ENCODE peak calls at places on chromosomes 13 and 19, in five cellular contexts. N is OCI-LY7; O is mammary epithelial cell; H is CD8-positive, alpha-beta T cell; P is neural progenitor cell. B is an unnamed sample.
A peak's percentile ranks its signal among the peaks of the same experiment; 100 is the strongest.

GRCh38 chr19:38386300-38386967 is 1.4 kb downstream of the GGN start:
- DNase-seq in N (no peak), O (no peak), H (no peak), P (peak; percentile 50), B (no peak)

GRCh38 chr19:49677901-49678674 is 1.0 kb downstream of the PRMT1 start:
- DNase-seq in N (peak; percentile 85), O (peak; percentile 77), H (peak; percentile 77), P (peak; percentile 95), B (peak; percentile 50)

GRCh38 chr19:2273356-2274184 is 8.4 kb downstream of the PEAK3 start:
- DNase-seq in N (peak; percentile 97), O (peak; percentile 56), H (peak; percentile 66), P (peak; percentile 95), B (peak; percentile 77)

GRCh38 chr13:30371649-30372265 is 50.5 kb upstream of the UBE2L5 start:
- DNase-seq in N (peak; percentile 100), O (peak; percentile 88), H (peak; percentile 43), P (no peak), B (no peak)

GRCh38 chr19:7869453-7869909 is 4.7 kb downstream of the PRR36 start:
- DNase-seq in N (peak; percentile 75), O (peak; percentile 67), H (peak; percentile 78), P (peak; percentile 72), B (peak; percentile 75)

GRCh38 chr13:38421590-38422560 is 72.2 kb downstream of the UFM1 start:
- DNase-seq in N (no peak), O (peak; percentile 46), H (no peak), P (no peak), B (no peak)

GRCh38 chr13:48579167-48579918 is 46.5 kb upstream of the RCBTB2 start:
- DNase-seq in N (peak; percentile 88), O (peak; percentile 54), H (no peak), P (no peak), B (no peak)

GRCh38 chr13:68982961-68983619 is 1124.5 kb upstream of the ATXN8OS start:
- DNase-seq in N (no peak), O (no peak), H (no peak), P (no peak), B (peak; percentile 24)

GRCh38 chr19:40388486-40388885 is 1.5 kb downstream of the HIPK4 start:
- DNase-seq in N (no peak), O (no peak), H (no peak), P (no peak), B (no peak)

GRCh38 chr13:105642511-105642958 is 892.9 kb downstream of the EFNB2 start:
- DNase-seq in N (no peak), O (no peak), H (no peak), P (no peak), B (no peak)

GRCh38 chr19:7706662-7707454 is 4.9 kb upstream of the FCER2 start:
- DNase-seq in N (peak; percentile 25), O (no peak), H (no peak), P (no peak), B (no peak)

GRCh38 chr13:101341464-101341863 is 74.8 kb downstream of the NALCN start:
- DNase-seq in N (no peak), O (no peak), H (no peak), P (no peak), B (no peak)

GRCh38 chr13:40688781-40689180 is 22.3 kb upstream of the FOXO1 start:
- DNase-seq in N (no peak), O (no peak), H (no peak), P (no peak), B (no peak)

GRCh38 chr13:95463516-95463915 is 89.0 kb upstream of the CLDN10 start:
- DNase-seq in N (no peak), O (peak; percentile 12), H (no peak), P (no peak), B (no peak)

DNA sequence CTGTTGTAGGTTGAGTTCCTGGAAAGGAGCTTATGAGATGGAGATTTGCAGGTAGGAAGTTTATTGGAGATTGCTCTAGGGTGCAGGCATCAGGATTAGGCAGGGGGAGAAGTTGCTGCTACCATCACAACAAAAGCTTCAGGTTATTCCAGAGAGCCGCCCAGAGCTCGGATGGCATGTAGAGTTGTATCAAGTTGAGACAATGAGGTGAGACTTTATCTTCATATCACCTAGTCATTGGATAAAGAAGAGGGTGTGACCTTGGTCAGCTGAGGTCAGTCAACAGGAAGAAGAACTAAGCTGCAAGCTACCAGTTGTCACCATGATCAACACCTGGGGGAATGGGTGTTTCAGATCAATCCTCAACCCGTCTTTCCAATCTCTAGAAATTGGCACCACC is 342.0 kb downstream of the RFC3 start:
- DNase-seq in N (no peak), O (no peak), H (no peak), P (no peak), B (no peak)
- H3K27ac ChIP-seq in N (no peak overlapping the region), O (no peak overlapping the region), H (no peak overlapping the region), P (no peak overlapping the region), B (no peak overlapping the region)

GRCh38 chr13:113051641-113052040 is 54.0 kb upstream of the F7 start:
- DNase-seq in N (no peak), O (no peak), H (no peak), P (no peak), B (peak; percentile 30)

GRCh38 chr13:113050856-113051431 is 54.6 kb upstream of the F7 start:
- DNase-seq in N (no peak), O (no peak), H (no peak), P (no peak), B (peak; percentile 55)

GRCh38 chr13:113048766-113049165 is 56.8 kb upstream of the F7 start:
- DNase-seq in N (no peak), O (no peak), H (no peak), P (no peak), B (peak; percentile 40)

GRCh38 chr13:113049521-113049941 is 56.1 kb upstream of the F7 start:
- DNase-seq in N (no peak), O (no peak), H (no peak), P (no peak), B (peak; percentile 40)

GRCh38 chr13:113049981-113050380 is 55.6 kb upstream of the F7 start:
- DNase-seq in N (no peak), O (no peak), H (no peak), P (no peak), B (peak; percentile 17)
- H3K27ac ChIP-seq in N (no peak overlapping the region), O (no peak overlapping the region), H (no peak overlapping the region), P (no peak overlapping the region), B (no peak overlapping the region)

GRCh38 chr19:13861392-13861713 is 15.6 kb upstream of the NANOS3 start:
- DNase-seq in N (no peak), O (no peak), H (no peak), P (no peak), B (no peak)

GRCh38 chr19:13861714-13862531 is 15.0 kb upstream of the NANOS3 start:
- DNase-seq in N (peak; percentile 76), O (peak; percentile 90), H (peak; percentile 84), P (peak; percentile 88), B (peak; percentile 89)

GRCh38 chr19:13859361-13859880 is 17.5 kb upstream of the NANOS3 start:
- DNase-seq in N (no peak), O (no peak), H (no peak), P (no peak), B (no peak)

GRCh38 chr19:13860679-13861391 is 16.1 kb upstream of the NANOS3 start:
- DNase-seq in N (no peak), O (no peak), H (no peak), P (no peak), B (no peak)

GRCh38 chr19:13856530-13856929 is 20.4 kb upstream of the NANOS3 start:
- DNase-seq in N (no peak), O (no peak), H (no peak), P (no peak), B (no peak)
- H3K27ac ChIP-seq in N (no peak overlapping the region), O (no peak overlapping the region), H (no peak overlapping the region), P (no peak overlapping the region), B (peak overlapping the region; percentile 98)

DNA sequence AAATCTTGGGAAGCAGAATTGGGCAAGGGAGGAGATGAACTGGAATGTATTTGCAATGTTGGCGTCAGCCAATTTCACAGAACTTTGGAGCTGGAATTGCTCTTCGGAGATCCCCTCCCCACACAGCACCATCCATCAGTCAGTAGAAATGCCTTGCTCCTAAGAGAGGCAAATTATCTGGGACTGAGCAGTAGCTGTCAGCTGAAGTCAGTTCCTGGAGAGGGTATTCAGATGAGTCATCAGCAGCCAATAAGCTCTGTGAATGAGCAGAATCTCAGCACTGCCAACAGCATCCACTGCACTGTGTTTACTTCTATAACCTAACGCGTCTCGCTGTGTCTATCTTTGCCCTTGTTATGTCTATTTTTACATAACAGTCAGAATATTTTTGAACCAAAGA is 213.7 kb downstream of the SLITRK5 start:
- DNase-seq in N (no peak), O (no peak), H (no peak), P (peak; percentile 43), B (no peak)
- H3K27ac ChIP-seq in N (no peak overlapping the region), O (no peak overlapping the region), H (no peak overlapping the region), P (no peak overlapping the region), B (no peak overlapping the region)